ENCODE peak calls at places on chromosomes 3 and 15, in four cellular contexts. G is heart right ventricle, M is adrenal gland, Z is K562. D is an unnamed sample. For H3K4me1 and H3K9me3, the result is how much of the 10 kb centered on the place peaks cover.

GRCh38 chr3:42802876-42803799 is 1.2 kb downstream of the HIGD1A start:
- DNase-seq in G (no peak), M (peak), Z (peak), D (peak)

GRCh38 chr3:72127843-72128242 is 342.9 kb upstream of the PROK2 start:
- DNase-seq in G (no peak), M (no peak), Z (no peak), D (no peak)

GRCh38 chr15:40340038-40340739 is 550 bp downstream of the CCDC9B start:
- DNase-seq in G (peak), M (peak), Z (no peak), D (peak)

GRCh38 chr15:75718326-75718725 is 5.7 kb upstream of the CSPG4 start:
- DNase-seq in G (no peak), M (peak), Z (no peak), D (no peak)

GRCh38 chr3:181717505-181717904 is 5.8 kb downstream of the SOX2 start:
- DNase-seq in G (no peak), M (no peak), Z (no peak), D (no peak)

GRCh38 chr3:14203521-14204079 is 25.0 kb downstream of the LSM3 start:
- DNase-seq in G (no peak), M (peak), Z (peak), D (peak)

GRCh38 chr15:74598126-74598842 is 17.4 kb upstream of the CLK3 start:
- DNase-seq in G (peak), M (peak), Z (peak), D (peak)

GRCh38 chr3:40262331-40262730 is 47.2 kb upstream of the EIF1B start:
- DNase-seq in G (no peak), M (no peak), Z (no peak), D (no peak)

GRCh38 chr15:83339396-83339795 is 54.9 kb upstream of the BNC1 start:
- DNase-seq in G (no peak), M (no peak), Z (no peak), D (no peak)

GRCh38 chr3:164683516-164683915 is 394.8 kb downstream of the SI start:
- DNase-seq in G (no peak), M (no peak), Z (no peak), D (no peak)

GRCh38 chr3:117314441-117314840 is 604.9 kb downstream of the TUSC7 start:
- DNase-seq in G (no peak), M (no peak), Z (no peak), D (no peak)

GRCh38 chr3:170506556-170506955 is 79.3 kb downstream of the SLC7A14 start:
- DNase-seq in G (no peak), M (no peak), Z (no peak), D (no peak)

GRCh38 chr3:59116138-59116537 is 66.3 kb upstream of the CFAP20DC start:
- DNase-seq in G (no peak), M (no peak), Z (no peak), D (no peak)

GRCh38 chr3:184907941-184908649 is 96.1 kb downstream of the VPS8 start:
- DNase-seq in G (peak), M (no peak), Z (no peak), D (no peak)

GRCh38 chr15:89809787-89810148 is 4.9 kb downstream of the ANPEP start:
- DNase-seq in G (no peak), M (no peak), Z (no peak), D (no peak)

GRCh38 chr3:171802601-171802956 is 7.7 kb downstream of the PLD1 start:
- DNase-seq in G (no peak), M (no peak), Z (no peak), D (no peak)

GRCh38 chr3:71001303-71001702 is 582.2 kb downstream of the FOXP1 start:
- DNase-seq in G (no peak), M (no peak), Z (no peak), D (no peak)

GRCh38 chr3:63050548-63050947 is 175.3 kb upstream of the CADPS start:
- DNase-seq in G (no peak), M (no peak), Z (no peak), D (peak)

GRCh38 chr3:126488205-126488604 is 12.5 kb upstream of the ZXDC start:
- DNase-seq in G (no peak), M (no peak), Z (no peak), D (no peak)

GRCh38 chr3:44228894-44229293 is 12.8 kb upstream of the TOPAZ1 start:
- DNase-seq in G (no peak), M (no peak), Z (no peak), D (no peak)
- H3K4me1 ChIP-seq in G (under half), M (under half), Z (under half), D (under half)

GRCh38 chr3:197225579-197225978 is 72.8 kb downstream of the DLG1 start:
- DNase-seq in G (no peak), M (no peak), Z (no peak), D (no peak)
- H3K9me3 ChIP-seq in G (under half), M (under half), Z (under half), D (under half)

GRCh38 chr3:113166719-113167492 is 44.5 kb upstream of the BOC start:
- DNase-seq in G (peak), M (peak), Z (no peak), D (no peak)
- H3K27ac ChIP-seq in G (peak), M (peak), Z (no peak), D (no peak)

GRCh38 chr15:48628832-48629231 is 16.7 kb downstream of the FBN1 start:
- DNase-seq in G (no peak), M (no peak), Z (no peak), D (peak)

GRCh38 chr15:48632651-48633050 is 12.9 kb downstream of the FBN1 start:
- DNase-seq in G (no peak), M (no peak), Z (no peak), D (peak)

GRCh38 chr15:48631191-48631770 is 14.2 kb downstream of the FBN1 start:
- DNase-seq in G (no peak), M (peak), Z (peak), D (no peak)

GRCh38 chr15:48627260-48627969 is 18.1 kb downstream of the FBN1 start:
- DNase-seq in G (no peak), M (no peak), Z (no peak), D (peak)

DNA sequence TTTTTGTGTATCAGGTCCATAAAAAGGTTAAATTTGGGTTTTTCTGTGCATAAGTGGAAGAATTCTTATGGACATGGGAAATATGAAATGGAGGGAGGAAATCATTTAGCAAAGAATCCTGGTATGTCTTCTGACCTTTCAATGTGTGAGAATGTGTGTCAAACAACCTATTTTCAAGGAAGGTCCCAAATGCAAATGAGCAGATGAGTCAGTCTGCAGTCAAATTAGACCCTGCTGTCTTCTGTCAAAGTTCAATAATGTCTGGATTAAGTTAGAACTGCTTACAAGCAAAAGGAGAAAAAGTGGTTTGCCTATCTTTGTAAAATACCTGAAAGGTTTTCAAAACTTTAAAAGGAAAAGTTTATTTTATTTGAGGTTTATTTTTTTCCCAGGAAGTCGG is 15.3 kb downstream of the FBN1 start:
- DNase-seq in G (no peak), M (no peak), Z (no peak), D (no peak)
- H3K4me1 ChIP-seq in G (under half), M (under half), Z (under half), D (half or more)

DNA sequence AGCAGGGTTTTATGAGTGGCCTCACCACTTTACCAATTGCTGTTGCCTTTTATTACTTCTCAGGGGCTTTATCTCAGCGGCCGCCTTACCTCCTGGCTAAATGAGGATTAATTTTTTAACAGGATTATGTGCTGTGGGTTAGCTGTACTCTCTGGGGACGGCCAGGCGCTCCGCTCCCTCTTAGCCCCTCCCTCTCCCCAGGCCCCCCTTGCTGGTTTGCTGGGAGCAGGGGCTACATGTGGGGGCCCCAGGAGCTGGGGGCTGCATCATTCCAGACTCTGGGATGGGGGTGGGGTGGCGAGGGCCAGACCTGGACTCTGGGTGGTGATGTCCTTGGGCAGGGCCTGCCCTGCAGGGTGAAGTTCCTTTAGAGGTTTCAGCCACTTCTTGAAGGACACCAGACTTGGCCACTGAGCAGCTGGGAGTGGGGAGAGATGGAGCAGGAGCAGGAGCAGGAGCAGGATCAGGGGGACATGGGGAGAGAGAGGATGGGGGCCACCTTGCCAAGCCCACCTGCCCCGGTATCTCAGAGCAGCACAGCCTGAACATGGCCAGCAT is 196.1 kb downstream of the GOLGA6L6 start:
- DNase-seq in G (no peak), M (no peak), Z (peak), D (no peak)
- H3K9me3 ChIP-seq in G (under half), M (under half), Z (under half), D (under half)

GRCh38 chr3:88725440-88725839 is 382.0 kb upstream of the EPHA3 start:
- DNase-seq in G (no peak), M (no peak), Z (no peak), D (no peak)
- H3K27ac ChIP-seq in G (no peak), M (no peak), Z (no peak), D (no peak)

DNA sequence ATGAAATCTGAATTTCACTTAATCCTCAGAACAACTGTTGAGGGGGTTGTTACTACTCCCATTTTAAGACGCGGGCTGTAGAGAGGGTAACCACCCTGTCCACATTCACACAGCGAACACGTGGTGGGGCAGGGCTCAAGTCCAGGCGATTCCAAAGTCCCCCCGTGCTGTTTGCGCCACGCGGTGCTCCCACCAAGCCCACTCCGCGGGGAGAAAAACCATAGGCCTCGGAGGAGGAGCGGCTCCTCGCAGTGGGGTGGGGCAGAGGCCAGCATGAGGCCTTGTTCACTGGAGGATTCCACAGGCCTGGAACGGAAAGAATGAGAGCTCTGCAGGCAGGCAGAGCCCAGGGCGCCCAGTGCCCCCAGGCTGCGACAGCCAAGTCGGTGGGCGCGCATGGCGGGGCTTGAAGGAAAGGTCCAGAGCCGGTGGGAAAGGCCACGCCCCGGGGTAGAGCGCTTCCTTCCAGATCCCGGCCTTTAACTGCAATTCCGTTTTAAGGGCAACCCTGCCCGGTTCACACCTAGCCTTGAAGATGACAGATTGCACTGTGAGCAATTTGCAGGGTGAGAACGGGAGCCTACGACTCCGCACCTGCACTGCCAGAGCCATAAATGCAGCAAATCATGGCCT is 161.8 kb upstream of the TBL1XR1 start:
- DNase-seq in G (peak), M (peak), Z (peak), D (no peak)
- H3K4me1 ChIP-seq in G (half or more), M (under half), Z (half or more), D (under half)